ENCODE peak calls at places on chromosomes 1 and 21, in nine cellular contexts. L, Y, Z, P, H, S, T, A and X are unnamed samples.
A peak's percentile ranks its signal among the peaks of the same experiment; 100 is the strongest.

GRCh38 chr21:37165606-37166005 is 92.6 kb downstream of the TTC3 start:
- DNase-seq in L (no peak), Y (no peak), Z (no peak), P (no peak), H (no peak), S (no peak), T (no peak), A (no peak), X (no peak)

GRCh38 chr1:215146252-215146975 is 63.9 kb downstream of the KCNK2 start:
- DNase-seq in L (peak; percentile 35), Y (no peak), Z (peak; percentile 15), P (no peak), H (no peak), S (peak; percentile 13), T (no peak), A (no peak), X (peak; percentile 11)

GRCh38 chr1:55773189-55773940 is 558.2 kb upstream of the USP24 start:
- DNase-seq in L (no peak), Y (no peak), Z (no peak), P (no peak), H (no peak), S (no peak), T (no peak), A (no peak), X (no peak)

GRCh38 chr1:227161470-227161869 is 156.8 kb downstream of the CDC42BPA start:
- DNase-seq in L (no peak), Y (no peak), Z (no peak), P (no peak), H (no peak), S (no peak), T (no peak), A (no peak), X (no peak)

GRCh38 chr1:1197551-1198422 is 8.6 kb downstream of the TNFRSF18 start:
- DNase-seq in L (no peak), Y (no peak), Z (no peak), P (peak; percentile 24), H (no peak), S (peak; percentile 7), T (no peak), A (no peak), X (no peak)

GRCh38 chr21:45930231-45930760 is 51.3 kb upstream of the COL6A1 start:
- DNase-seq in L (no peak), Y (no peak), Z (no peak), P (peak; percentile 10), H (no peak), S (no peak), T (no peak), A (no peak), X (no peak)

GRCh38 chr1:151553659-151554058 is 13.6 kb downstream of the TUFT1 start:
- DNase-seq in L (no peak), Y (no peak), Z (no peak), P (no peak), H (no peak), S (no peak), T (no peak), A (no peak), X (no peak)

GRCh38 chr1:110687244-110687643 is 12.5 kb upstream of the KCNA3 start:
- DNase-seq in L (no peak), Y (no peak), Z (no peak), P (no peak), H (no peak), S (no peak), T (no peak), A (no peak), X (no peak)

GRCh38 chr1:1892763-1893120 is 1.9 kb upstream of the GNB1 start:
- DNase-seq in L (no peak), Y (no peak), Z (no peak), P (no peak), H (no peak), S (no peak), T (no peak), A (no peak), X (no peak)

GRCh38 chr21:42574234-42575027 is 60.8 kb downstream of the SLC37A1 start:
- DNase-seq in L (no peak), Y (peak; percentile 43), Z (no peak), P (no peak), H (no peak), S (peak; percentile 9), T (no peak), A (peak; percentile 64), X (no peak)

GRCh38 chr1:215045647-215046308 is 36.8 kb upstream of the KCNK2 start:
- DNase-seq in L (no peak), Y (no peak), Z (no peak), P (no peak), H (no peak), S (no peak), T (no peak), A (no peak), X (no peak)

GRCh38 chr1:109503935-109504334 is 5.6 kb downstream of the AMIGO1 start:
- DNase-seq in L (no peak), Y (no peak), Z (no peak), P (no peak), H (no peak), S (no peak), T (no peak), A (no peak), X (no peak)

GRCh38 chr1:224454337-224455055 is 19.9 kb upstream of the WDR26 start:
- DNase-seq in L (no peak), Y (peak; percentile 53), Z (peak; percentile 65), P (no peak), H (no peak), S (peak; percentile 59), T (no peak), A (no peak), X (no peak)

GRCh38 chr1:12001249-12001917 is 17.9 kb upstream of the MIIP start:
- DNase-seq in L (peak; percentile 52), Y (no peak), Z (no peak), P (no peak), H (peak; percentile 38), S (no peak), T (no peak), A (no peak), X (no peak)
- TF ChIP-seq CTCF in L (peak; percentile 22), Y (peak; percentile 15), Z (peak; percentile 15), P (peak; percentile 54), H (peak; percentile 33), S (no peak), T (peak; percentile 30), A (no peak), X (peak; percentile 44)

DNA sequence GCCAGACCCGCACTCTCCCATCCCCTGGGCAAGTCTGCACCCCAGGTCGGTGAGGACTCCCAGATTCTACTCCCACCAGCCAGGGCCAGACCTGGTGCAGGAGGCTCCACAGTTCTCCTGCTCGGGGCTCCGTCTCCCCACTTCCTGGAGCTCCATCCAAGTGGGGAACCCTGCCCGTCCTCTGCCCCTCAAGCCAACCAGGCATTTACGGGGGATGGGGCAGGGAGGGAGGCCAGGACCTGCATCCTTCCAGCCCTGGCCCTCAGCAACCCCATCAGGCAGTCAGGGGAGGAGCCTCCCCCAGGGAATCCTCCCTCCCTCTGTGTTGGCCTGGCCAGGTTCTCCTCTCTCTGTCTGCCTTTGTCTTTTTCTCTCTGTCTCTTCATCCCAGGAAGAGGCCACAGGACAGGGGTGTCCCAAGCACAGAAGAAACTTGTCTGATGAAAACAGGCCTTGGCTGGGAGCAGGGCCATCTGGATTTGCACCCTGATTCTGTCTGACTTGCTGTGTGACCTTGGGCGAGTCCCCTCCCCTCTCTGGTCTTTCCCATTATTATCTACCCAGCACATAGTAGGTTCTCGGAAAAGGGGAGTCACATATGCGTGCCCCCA is 18.5 kb upstream of the EPHA2 start:
- DNase-seq in L (no peak), Y (no peak), Z (no peak), P (no peak), H (no peak), S (no peak), T (no peak), A (no peak), X (no peak)
- H3K27ac ChIP-seq in L (peak overlapping the region; percentile 96), Y (peak overlapping the region; percentile 87), Z (no peak overlapping the region), P (no peak overlapping the region), H (no peak overlapping the region), S (peak overlapping the region; percentile 83), T (no peak overlapping the region), A (peak overlapping the region; percentile 3), X (peak overlapping the region; percentile 98)

GRCh38 chr1:18110598-18110939 is 3.0 kb downstream of the IGSF21 start:
- DNase-seq in L (no peak), Y (no peak), Z (no peak), P (no peak), H (no peak), S (no peak), T (no peak), A (no peak), X (no peak)

GRCh38 chr1:18109756-18110597 is 2.4 kb downstream of the IGSF21 start:
- DNase-seq in L (peak; percentile 18), Y (no peak), Z (peak; percentile 18), P (peak; percentile 66), H (peak; percentile 27), S (peak; percentile 37), T (peak; percentile 50), A (no peak), X (peak; percentile 26)

GRCh38 chr1:18110968-18111367 is 3.4 kb downstream of the IGSF21 start:
- DNase-seq in L (no peak), Y (no peak), Z (no peak), P (peak; percentile 49), H (no peak), S (peak; percentile 16), T (no peak), A (no peak), X (no peak)

GRCh38 chr1:18112611-18113010 is 5.0 kb downstream of the IGSF21 start:
- DNase-seq in L (no peak), Y (no peak), Z (no peak), P (no peak), H (no peak), S (no peak), T (no peak), A (no peak), X (no peak)

DNA sequence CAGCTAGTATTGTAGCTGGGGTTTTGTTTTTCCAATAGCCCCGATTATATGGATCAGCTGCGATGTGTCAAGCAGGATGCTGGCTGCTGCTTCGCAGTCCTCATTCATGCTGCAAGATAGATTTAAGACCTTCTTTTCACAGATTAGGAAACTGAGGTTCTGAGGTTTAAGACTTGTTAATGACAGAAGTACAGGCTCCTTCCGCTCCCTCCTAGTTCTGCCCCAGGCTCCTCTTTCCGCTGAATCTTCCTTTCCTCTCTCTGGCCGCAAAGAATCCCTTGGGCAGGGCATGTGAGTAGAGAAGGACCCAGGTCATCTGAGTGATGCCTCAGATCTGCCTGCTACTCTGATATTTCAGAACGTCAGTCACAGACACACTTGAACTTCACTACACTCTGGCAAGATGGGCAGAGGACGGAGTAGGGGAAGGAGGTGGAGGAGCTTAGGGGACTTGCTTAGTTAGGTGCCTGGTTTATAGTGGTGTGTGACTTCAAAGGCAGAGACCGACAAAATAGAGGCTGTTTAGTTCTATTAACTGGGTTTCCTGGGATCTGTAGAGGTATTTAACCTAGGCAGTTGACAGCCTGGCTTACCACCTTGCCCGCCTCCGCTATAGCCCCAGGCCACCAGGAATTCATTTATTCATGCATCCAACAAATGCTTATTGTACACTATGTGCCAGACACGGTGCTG is 4.2 kb downstream of the IGSF21 start:
- DNase-seq in L (no peak), Y (no peak), Z (no peak), P (no peak), H (no peak), S (no peak), T (no peak), A (no peak), X (no peak)
- TF ChIP-seq POLR2A in L (no peak), Y (no peak), Z (no peak), P (no peak), H (no peak), S (no peak), T (no peak), A (no peak), X (no peak)

DNA sequence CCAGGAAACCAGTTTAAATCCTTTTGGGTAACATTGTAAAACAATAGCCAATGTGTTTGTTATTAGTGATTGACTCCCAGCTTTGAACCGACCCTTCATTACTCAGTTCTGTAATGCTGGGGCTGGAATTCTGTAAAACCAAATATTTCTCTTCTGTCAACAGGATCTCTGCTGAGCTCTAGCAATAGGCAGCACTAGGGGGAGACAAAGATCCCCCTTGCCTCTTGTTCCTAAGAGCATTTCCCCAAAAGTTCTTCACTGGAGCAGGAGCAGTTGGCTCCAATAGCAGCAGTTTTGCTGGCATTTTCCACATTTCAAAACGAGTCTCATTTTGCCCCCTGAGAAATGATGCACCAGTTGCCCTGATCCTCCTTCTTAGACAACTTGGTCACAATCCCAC is 1671.1 kb downstream of the MRPL39 start:
- DNase-seq in L (peak; percentile 0), Y (no peak), Z (no peak), P (no peak), H (peak; percentile 16), S (no peak), T (no peak), A (no peak), X (peak; percentile 18)
- TF ChIP-seq CTCF in L (no peak), Y (no peak), Z (peak; percentile 21), P (peak; percentile 33), H (peak; percentile 33), S (no peak), T (no peak), A (no peak), X (no peak)